ENCODE peak calls at places on chromosomes 12 and 14, in four cellular contexts. C is WTC11, S is SK-N-SH, A is HepG2. B is an unnamed sample.

GRCh38 chr12:47741340-47741703 is 16.0 kb upstream of the ENDOU start:
- DNase-seq in S (peak), C (no peak), A (no peak), B (no peak)

GRCh38 chr12:48340891-48341290 is 9.8 kb downstream of the ZNF641 start:
- DNase-seq in C (no peak), S (no peak), A (no peak), B (no peak)

GRCh38 chr14:100443643-100444042 is 120.5 kb downstream of the SLC25A47 start:
- DNase-seq in C (no peak), A (no peak), S (no peak), B (no peak)

GRCh38 chr12:77796775-77797174 is 33.9 kb upstream of the NAV3 start:
- DNase-seq in C (no peak), S (no peak), A (no peak), B (no peak)

GRCh38 chr12:70598467-70599194 is 38.6 kb downstream of the PTPRB start:
- DNase-seq in C (no peak), A (no peak), S (peak), B (no peak)

GRCh38 chr12:111753144-111753881 is 13.4 kb upstream of the ALDH2 start:
- DNase-seq in A (peak), C (peak), S (peak), B (peak)

GRCh38 chr12:27331299-27331926 is 1.2 kb upstream of the BMAL2 start:
- DNase-seq in S (no peak), C (no peak), A (peak), B (peak)

GRCh38 chr14:100263141-100263540 is 24.2 kb downstream of the YY1 start:
- DNase-seq in C (no peak), S (no peak), A (no peak), B (no peak)

GRCh38 chr12:104422441-104422840 is 34.3 kb upstream of the CHST11 start:
- DNase-seq in A (no peak), S (no peak), C (no peak), B (no peak)

GRCh38 chr12:104687823-104688573 is 231.2 kb downstream of the CHST11 start:
- DNase-seq in A (no peak), S (no peak), C (no peak), B (no peak)

GRCh38 chr12:120092531-120093335 is 23.8 kb downstream of the RAB35 start:
- DNase-seq in A (peak), S (no peak), C (peak), B (no peak)

GRCh38 chr14:74202113-74202512 is 37.1 kb upstream of the VSX2 start:
- DNase-seq in C (no peak), A (no peak), S (no peak), B (no peak)

GRCh38 chr12:40792792-40793386 is 100.7 kb downstream of the CNTN1 start:
- DNase-seq in A (no peak), S (no peak), C (no peak), B (no peak)

GRCh38 chr14:102949062-102949800 is 26.8 kb downstream of the AMN start:
- DNase-seq in A (no peak), C (no peak), S (no peak), B (no peak)

GRCh38 chr14:30550335-30550734 is 8.6 kb upstream of the G2E3 start:
- DNase-seq in A (no peak), C (no peak), S (no peak), B (no peak)

GRCh38 chr12:109559200-109559505 is 14.2 kb downstream of the MMAB start:
- DNase-seq in C (no peak), S (no peak), A (no peak), B (no peak)

GRCh38 chr12:24478254-24478653 is 470.6 kb downstream of the BCAT1 start:
- DNase-seq in C (no peak), S (no peak), A (no peak), B (no peak)

GRCh38 chr12:92538970-92539749 is 163.6 kb upstream of the PLEKHG7 start:
- DNase-seq in S (no peak), A (no peak), C (no peak), B (peak)

GRCh38 chr12:109773384-109774011 is 59.7 kb downstream of the TRPV4 start:
- DNase-seq in A (no peak), S (no peak), C (no peak), B (no peak)

GRCh38 chr12:124764870-124765570 is 98.6 kb downstream of the SCARB1 start:
- DNase-seq in C (no peak), A (no peak), S (no peak), B (no peak)

GRCh38 chr12:40701756-40702155 is 9.5 kb downstream of the CNTN1 start:
- DNase-seq in C (no peak), A (no peak), S (no peak), B (no peak)

GRCh38 chr12:107493135-107493494 is 192.5 kb upstream of the PWP1 start:
- DNase-seq in S (no peak), A (no peak), C (no peak), B (no peak)

GRCh38 chr12:4169959-4170358 is 103.6 kb upstream of the CCND2 start:
- DNase-seq in A (no peak), C (no peak), S (no peak), B (no peak)

GRCh38 chr14:38290601-38291190 is 34.8 kb upstream of the CLEC14A start:
- DNase-seq in S (no peak), A (peak), C (no peak), B (no peak)

GRCh38 chr12:40829738-40830144 is 137.5 kb downstream of the CNTN1 start:
- DNase-seq in C (no peak), A (no peak), S (no peak), B (no peak)

GRCh38 chr12:99911967-99912366 is 72.8 kb downstream of the ANKS1B start:
- DNase-seq in S (no peak), A (no peak), C (no peak), B (no peak)

GRCh38 chr12:104510145-104510872 is 53.6 kb downstream of the CHST11 start:
- DNase-seq in S (no peak), C (no peak), A (no peak), B (peak)

GRCh38 chr14:69282448-69282847 is 22.5 kb downstream of the GALNT16 start:
- DNase-seq in A (no peak), S (no peak), C (no peak), B (no peak)
- TF ChIP-seq FOXJ3 in A (no peak), S (no peak), C (no peak), B (no peak)

DNA sequence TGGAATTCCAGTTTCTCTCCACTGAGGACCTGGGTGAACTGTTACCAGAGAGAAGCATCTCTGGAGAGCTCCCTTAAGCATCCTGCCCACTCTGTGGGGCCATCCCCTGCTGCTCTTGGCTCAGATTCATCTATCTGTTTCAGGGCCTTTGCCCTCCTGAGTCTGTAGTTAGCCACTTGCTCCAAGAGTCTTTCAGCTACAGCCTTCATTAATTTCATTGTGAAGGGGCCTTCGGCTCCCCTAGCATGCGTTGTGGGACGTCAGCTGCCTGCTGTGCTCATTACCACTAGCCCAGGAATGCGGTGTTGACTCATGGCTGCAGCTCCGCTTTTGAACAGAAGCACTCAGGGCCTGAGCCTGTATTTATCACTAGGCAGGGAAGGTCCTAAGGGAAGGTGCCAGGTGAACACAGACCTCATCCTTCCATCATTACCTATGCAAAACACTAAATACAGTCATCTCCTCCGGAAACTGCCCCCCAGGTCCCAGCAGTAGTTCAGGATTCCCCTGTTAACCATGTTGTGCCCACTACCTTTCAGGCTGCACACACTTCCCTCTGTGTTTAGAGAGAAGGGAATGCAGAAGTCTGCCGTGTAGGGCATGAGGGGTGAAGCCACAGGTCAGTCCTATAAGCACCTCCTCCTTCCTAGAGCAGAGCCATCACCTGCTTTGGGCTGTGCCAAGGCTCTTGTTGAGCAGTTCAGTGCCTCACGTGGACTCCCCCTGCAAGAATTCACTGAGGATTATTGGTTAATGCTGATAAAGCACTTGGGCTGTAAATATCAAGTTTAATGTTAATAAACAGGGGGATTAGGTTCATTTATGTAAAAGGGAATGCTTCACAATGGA is 191.4 kb downstream of the CACNA1C start:
- DNase-seq in S (no peak), A (peak), C (peak), B (no peak)
- TF ChIP-seq FOXJ3 in S (no peak), A (no peak), C (no peak), B (no peak)

GRCh38 chr14:88454886-88455285 is 69.4 kb downstream of the SPATA7 start:
- DNase-seq in A (no peak), C (no peak), S (no peak), B (no peak)
- TF ChIP-seq FOXJ3 in A (no peak), C (no peak), S (no peak), B (no peak)

GRCh38 chr14:52125885-52126284 is 57.0 kb upstream of the NID2 start:
- DNase-seq in C (no peak), S (no peak), A (no peak), B (no peak)

GRCh38 chr14:52124791-52125661 is 56.2 kb upstream of the NID2 start:
- DNase-seq in A (no peak), S (no peak), C (no peak), B (no peak)

GRCh38 chr14:52131640-52132320 is 62.9 kb upstream of the NID2 start:
- DNase-seq in C (peak), S (peak), A (peak), B (peak)

DNA sequence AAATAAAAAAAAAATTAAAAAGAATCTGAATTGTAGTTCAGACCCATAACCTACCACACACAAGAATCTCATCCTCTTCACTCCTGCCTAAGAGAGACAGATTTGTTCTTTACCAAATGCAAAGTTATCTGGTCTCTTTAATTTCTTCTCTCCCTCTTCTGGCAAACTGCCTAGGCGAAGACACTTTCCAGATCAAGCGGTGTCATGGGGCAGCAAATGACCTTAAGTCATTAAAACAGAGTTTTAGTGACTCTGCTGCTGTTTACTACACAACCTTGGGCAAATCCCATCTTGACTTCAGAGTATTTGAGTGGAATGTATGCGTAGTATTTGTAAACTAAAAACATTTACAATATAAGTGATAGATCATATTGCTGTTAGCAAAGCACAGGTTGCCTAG is 60.9 kb upstream of the NID2 start:
- DNase-seq in C (no peak), S (no peak), A (no peak), B (no peak)
- TF ChIP-seq FOXJ3 in C (no peak), S (no peak), A (no peak), B (no peak)

DNA sequence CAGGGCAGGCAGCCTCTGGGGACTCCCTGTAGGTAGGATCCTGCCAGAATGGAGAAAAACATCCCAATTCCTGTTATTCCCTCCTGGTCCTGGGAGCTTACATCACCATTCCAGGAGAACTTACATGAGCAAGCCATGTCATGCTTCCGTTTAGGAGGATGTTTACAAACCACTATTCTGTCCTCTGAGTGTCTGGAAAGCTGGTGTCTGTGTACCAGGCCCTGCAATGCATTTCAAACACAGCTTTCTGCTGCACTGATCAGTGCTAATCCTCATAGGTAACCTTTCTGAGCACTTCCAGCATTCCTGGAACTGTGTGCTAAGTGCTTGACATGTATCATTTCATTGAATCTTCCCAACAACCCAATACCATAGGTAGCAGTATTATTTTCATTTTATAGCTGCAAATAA is 19.8 kb upstream of the MAP1LC3B2 start:
- DNase-seq in A (no peak), S (no peak), C (no peak), B (no peak)
- TF ChIP-seq FOXJ3 in A (no peak), S (no peak), C (no peak), B (no peak)

GRCh38 chr14:23482814-23483128 is 13.3 kb downstream of the NGDN start:
- DNase-seq in A (no peak), S (no peak), C (no peak), B (no peak)
- TF ChIP-seq FOXJ3 in A (no peak), S (no peak), C (no peak), B (no peak)

GRCh38 chr14:35458442-35458841 is 53.9 kb upstream of the NFKBIA start:
- DNase-seq in C (no peak), S (no peak), A (no peak), B (no peak)

GRCh38 chr14:35459779-35460178 is 55.2 kb upstream of the NFKBIA start:
- DNase-seq in A (no peak), S (no peak), C (no peak), B (no peak)

GRCh38 chr14:35456261-35456660 is 51.7 kb upstream of the NFKBIA start:
- DNase-seq in S (no peak), C (no peak), A (no peak), B (no peak)
- TF ChIP-seq FOXJ3 in S (no peak), C (no peak), A (no peak), B (no peak)

GRCh38 chr12:130919115-130919514 is 34.6 kb upstream of the ADGRD1 start:
- DNase-seq in S (no peak), C (no peak), A (no peak), B (no peak)

GRCh38 chr12:130911933-130912332 is 40.1 kb downstream of the RAN start:
- DNase-seq in A (no peak), C (no peak), S (no peak), B (no peak)

GRCh38 chr12:130917607-130918006 is 36.1 kb upstream of the ADGRD1 start:
- DNase-seq in C (no peak), S (no peak), A (no peak), B (no peak)

GRCh38 chr12:130920119-130920703 is 33.5 kb upstream of the ADGRD1 start:
- DNase-seq in S (no peak), C (no peak), A (peak), B (no peak)

DNA sequence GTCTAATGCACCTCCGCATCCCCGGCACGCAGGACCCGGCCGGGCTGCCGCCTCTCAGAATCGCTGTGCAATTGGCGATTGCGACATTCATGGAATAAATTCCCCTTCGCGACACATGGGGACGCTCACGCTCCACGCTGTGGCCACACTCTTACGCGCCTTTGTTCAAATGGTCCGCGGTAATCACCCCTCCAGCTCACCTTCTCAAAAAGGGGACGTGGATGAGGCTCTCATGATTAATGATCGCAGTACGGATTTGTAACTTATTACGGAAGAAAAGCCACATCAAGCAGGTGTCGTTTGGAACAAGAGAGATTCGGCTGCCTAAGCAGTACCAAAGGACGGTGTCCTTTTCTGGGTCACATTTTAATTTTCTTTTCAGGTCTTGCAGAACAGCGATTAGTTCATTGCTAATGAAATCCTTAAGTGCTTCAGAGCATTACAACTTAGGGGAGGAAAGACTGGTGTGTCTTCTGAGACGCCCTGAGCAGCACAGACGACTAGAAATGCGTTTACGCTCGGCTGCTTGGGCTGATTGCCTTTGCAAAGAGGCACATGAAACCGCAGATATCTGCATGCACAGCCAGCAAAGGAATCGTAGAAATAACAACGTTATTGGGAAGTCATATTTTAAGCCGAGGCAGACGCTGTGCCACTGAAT is 37.3 kb upstream of the ADGRD1 start:
- DNase-seq in C (peak), S (peak), A (peak), B (peak)
- TF ChIP-seq FOXJ3 in C (no peak), S (no peak), A (no peak), B (no peak)

B was measured in K562.